ENCODE peak calls at places on chromosome 12, in four cellular contexts. D is central memory CD4-positive, alpha-beta T cell; Y is GM03348; G is right atrium auricular region. K is an unnamed sample.
A peak's percentile ranks its signal among the peaks of the same experiment; 100 is the strongest.

GRCh38 chr12:109469516-109469915 is 7.6 kb downstream of the KCTD10 start:
- DNase-seq in D (no peak), Y (peak; percentile 68), G (no peak), K (no peak)

GRCh38 chr12:6083606-6084005 is 40.9 kb downstream of the VWF start:
- DNase-seq in D (no peak), Y (no peak), G (no peak), K (no peak)

GRCh38 chr12:116091579-116091978 is 185.9 kb downstream of the MED13L start:
- DNase-seq in D (no peak), Y (no peak), G (no peak), K (no peak)

GRCh38 chr12:109720152-109720855 is 6.7 kb downstream of the FAM222A start:
- DNase-seq in D (no peak), Y (no peak), G (no peak), K (no peak)

GRCh38 chr12:67807808-67808207 is 159.3 kb downstream of the DYRK2 start:
- DNase-seq in D (no peak), Y (peak; percentile 4), G (no peak), K (no peak)

GRCh38 chr12:119695034-119695433 is 27.1 kb downstream of the PRKAB1 start:
- DNase-seq in D (no peak), Y (peak; percentile 33), G (no peak), K (no peak)

GRCh38 chr12:40192704-40193255 is 32.0 kb upstream of the LRRK2 start:
- DNase-seq in D (peak; percentile 8), Y (no peak), G (no peak), K (peak; percentile 22)

GRCh38 chr12:47124451-47124850 is 44.7 kb upstream of the AMIGO2 start:
- DNase-seq in D (no peak), Y (peak; percentile 24), G (no peak), K (no peak)

GRCh38 chr12:94815958-94816357 is 165.6 kb upstream of the TMCC3 start:
- DNase-seq in D (no peak), Y (no peak), G (no peak), K (no peak)

GRCh38 chr12:118034429-118035193 is 18.1 kb downstream of the RFC5 start:
- DNase-seq in D (peak; percentile 19), Y (peak; percentile 62), G (no peak), K (no peak)